ENCODE peak calls at places on chromosomes 5 and 9, in five cellular contexts. V is fibroblast of lung; H is coronary artery; W is activated CD8-positive, alpha-beta T cell treated with anti-CD3 and anti-CD28 coated beads for 36 hours; D is GM13976. X is an unnamed sample.

GRCh38 chr9:131613921-131614320 is 68.6 kb downstream of the PRRT1B start:
- DNase-seq in V (no peak), H (no peak), W (no peak), D (no peak), X (no peak)

GRCh38 chr5:106290841-106291240 is 1379.9 kb downstream of the EFNA5 start:
- DNase-seq in V (peak), H (no peak), W (no peak), D (no peak), X (no peak)

GRCh38 chr9:114680266-114681011 is 1.6 kb downstream of the TEX48 start:
- DNase-seq in V (no peak), H (no peak), W (no peak), D (no peak), X (no peak)

GRCh38 chr9:87518702-87519335 is 21.2 kb downstream of the DAPK1 start:
- DNase-seq in V (peak), H (no peak), W (no peak), D (no peak), X (no peak)

GRCh38 chr5:76807296-76807695 is 11.5 kb upstream of the F2RL1 start:
- DNase-seq in V (peak), H (no peak), W (no peak), D (no peak), X (no peak)

GRCh38 chr5:105508519-105508918 is 1945.9 kb upstream of the NUDT12 start:
- DNase-seq in V (peak), H (no peak), W (no peak), D (no peak), X (no peak)

GRCh38 chr5:68460147-68460760 is 244.7 kb downstream of the PIK3R1 start:
- DNase-seq in V (peak), H (no peak), W (peak), D (peak), X (peak)

GRCh38 chr5:176904276-176904675 is 5.1 kb upstream of the HK3 start:
- DNase-seq in V (no peak), H (no peak), W (no peak), D (no peak), X (no peak)

GRCh38 chr9:134993996-134994720 is 76.4 kb upstream of the FCN1 start:
- DNase-seq in V (no peak), H (no peak), W (no peak), D (no peak), X (no peak)

GRCh38 chr5:176157656-176158055 is 80.6 kb upstream of the SIMC1 start:
- DNase-seq in V (peak), H (no peak), W (no peak), D (no peak), X (no peak)

GRCh38 chr5:129698661-129699060 is 49.2 kb upstream of the MINAR2 start:
- DNase-seq in V (no peak), H (no peak), W (no peak), D (no peak), X (no peak)
- TF ChIP-seq CTCF in V (peak), H (no peak), W (no peak), D (no peak), X (no peak)

GRCh38 chr5:16931334-16932110 is 4.6 kb downstream of the MYO10 start:
- DNase-seq in V (peak), H (no peak), W (no peak), D (no peak), X (no peak)
- TF ChIP-seq CTCF in V (no peak), H (no peak), W (no peak), D (no peak), X (no peak)

GRCh38 chr5:100641833-100642232 is 106.7 kb downstream of the FAM174A start:
- DNase-seq in V (no peak), H (no peak), W (no peak), D (no peak), X (no peak)
- TF ChIP-seq CTCF in V (no peak), H (no peak), W (no peak), D (no peak), X (no peak)

DNA sequence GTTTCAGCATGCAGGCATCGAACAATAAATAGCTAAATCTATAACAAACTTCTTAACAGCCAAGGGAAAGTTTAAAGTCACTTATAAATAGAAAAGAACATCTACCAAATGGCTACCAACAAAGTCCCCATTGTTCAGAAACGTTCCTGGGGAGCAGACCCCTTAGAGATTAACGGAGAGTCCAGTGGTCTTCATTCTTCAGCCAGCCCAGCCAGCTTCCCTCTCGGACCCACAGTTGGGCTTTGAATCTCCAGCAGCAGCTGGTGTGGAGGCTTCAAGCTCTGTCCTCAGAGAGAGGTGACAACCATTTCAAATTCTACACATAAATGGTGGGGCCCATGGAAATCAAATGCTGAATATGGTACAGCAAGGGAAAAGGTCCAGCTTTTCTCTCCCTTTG is 11.2 kb downstream of the ENC1 start:
- DNase-seq in V (no peak), H (no peak), W (no peak), D (no peak), X (no peak)
- TF ChIP-seq CTCF in V (no peak), H (no peak), W (no peak), D (no peak), X (no peak)